ENCODE peak calls at places on chromosome 11, in eight cellular contexts. One of them, this sample, is unnamed.

GRCh38 chr11:12238420-12238819 is 128.0 kb downstream of the MICAL2 start:
- DNase-seq in activated CD4-positive, alpha-beta T cell treated with anti-CD3 and anti-CD28 coated beads, Interleukin-2, amount 10 ng/mL, durations not matched to agents 7 days and 5 days: no peak
- DNase-seq in neural crest cell: no peak
- DNase-seq in neural progenitor cell: no peak
- DNase-seq in A172: no peak
- DNase-seq in H7: no peak
- DNase-seq in HEK293T: no peak
- DNase-seq in amygdala: no peak
- DNase-seq in this sample: no peak

GRCh38 chr11:70498976-70499801 is 100.9 kb downstream of the CTTN start:
- DNase-seq in activated CD4-positive, alpha-beta T cell treated with anti-CD3 and anti-CD28 coated beads, Interleukin-2, amount 10 ng/mL, durations not matched to agents 7 days and 5 days: no peak
- DNase-seq in neural crest cell: no peak
- DNase-seq in neural progenitor cell: no peak
- DNase-seq in A172: no peak
- DNase-seq in H7: no peak
- DNase-seq in HEK293T: no peak
- DNase-seq in amygdala: no peak
- DNase-seq in this sample: no peak

GRCh38 chr11:85822814-85823213 is 11.9 kb upstream of the SYTL2 start:
- DNase-seq in activated CD4-positive, alpha-beta T cell treated with anti-CD3 and anti-CD28 coated beads, Interleukin-2, amount 10 ng/mL, durations not matched to agents 7 days and 5 days: no peak
- DNase-seq in neural crest cell: no peak
- DNase-seq in neural progenitor cell: no peak
- DNase-seq in A172: peak; percentile 50
- DNase-seq in H7: no peak
- DNase-seq in HEK293T: no peak
- DNase-seq in amygdala: no peak
- DNase-seq in this sample: no peak

GRCh38 chr11:72783144-72783910 is 10.5 kb downstream of the STARD10 start:
- DNase-seq in activated CD4-positive, alpha-beta T cell treated with anti-CD3 and anti-CD28 coated beads, Interleukin-2, amount 10 ng/mL, durations not matched to agents 7 days and 5 days: no peak
- DNase-seq in neural crest cell: no peak
- DNase-seq in neural progenitor cell: peak; percentile 1
- DNase-seq in A172: no peak
- DNase-seq in H7: peak; percentile 20
- DNase-seq in HEK293T: no peak
- DNase-seq in amygdala: no peak
- DNase-seq in this sample: no peak

GRCh38 chr11:67996051-67996450 is 7.8 kb downstream of the UNC93B1 start:
- DNase-seq in activated CD4-positive, alpha-beta T cell treated with anti-CD3 and anti-CD28 coated beads, Interleukin-2, amount 10 ng/mL, durations not matched to agents 7 days and 5 days: no peak
- DNase-seq in neural crest cell: no peak
- DNase-seq in neural progenitor cell: no peak
- DNase-seq in A172: no peak
- DNase-seq in H7: peak; percentile 34
- DNase-seq in HEK293T: no peak
- DNase-seq in amygdala: no peak
- DNase-seq in this sample: no peak

GRCh38 chr11:17350455-17351170 is 987 bp upstream of the NCR3LG1 start:
- DNase-seq in activated CD4-positive, alpha-beta T cell treated with anti-CD3 and anti-CD28 coated beads, Interleukin-2, amount 10 ng/mL, durations not matched to agents 7 days and 5 days: no peak
- DNase-seq in neural crest cell: no peak
- DNase-seq in neural progenitor cell: no peak
- DNase-seq in A172: no peak
- DNase-seq in H7: no peak
- DNase-seq in HEK293T: no peak
- DNase-seq in amygdala: no peak
- DNase-seq in this sample: no peak

GRCh38 chr11:30733748-30734147 is 147.6 kb upstream of the MPPED2 start:
- DNase-seq in activated CD4-positive, alpha-beta T cell treated with anti-CD3 and anti-CD28 coated beads, Interleukin-2, amount 10 ng/mL, durations not matched to agents 7 days and 5 days: no peak
- DNase-seq in neural crest cell: no peak
- DNase-seq in neural progenitor cell: no peak
- DNase-seq in A172: no peak
- DNase-seq in H7: no peak
- DNase-seq in HEK293T: no peak
- DNase-seq in amygdala: no peak
- DNase-seq in this sample: no peak

GRCh38 chr11:57140568-57140967 is 41.2 kb upstream of the LRRC55 start:
- DNase-seq in activated CD4-positive, alpha-beta T cell treated with anti-CD3 and anti-CD28 coated beads, Interleukin-2, amount 10 ng/mL, durations not matched to agents 7 days and 5 days: no peak
- DNase-seq in neural crest cell: no peak
- DNase-seq in neural progenitor cell: no peak
- DNase-seq in A172: no peak
- DNase-seq in H7: no peak
- DNase-seq in HEK293T: no peak
- DNase-seq in amygdala: no peak
- DNase-seq in this sample: no peak

GRCh38 chr11:36622431-36623136 is 24.5 kb upstream of the RAG2 start:
- DNase-seq in activated CD4-positive, alpha-beta T cell treated with anti-CD3 and anti-CD28 coated beads, Interleukin-2, amount 10 ng/mL, durations not matched to agents 7 days and 5 days: peak; percentile 19
- DNase-seq in neural crest cell: no peak
- DNase-seq in neural progenitor cell: peak; percentile 9
- DNase-seq in A172: peak; percentile 53
- DNase-seq in H7: no peak
- DNase-seq in HEK293T: peak; percentile 34
- DNase-seq in amygdala: no peak
- DNase-seq in this sample: no peak

GRCh38 chr11:8760896-8761295 is 78.3 kb downstream of the RPL27A start:
- DNase-seq in activated CD4-positive, alpha-beta T cell treated with anti-CD3 and anti-CD28 coated beads, Interleukin-2, amount 10 ng/mL, durations not matched to agents 7 days and 5 days: no peak
- DNase-seq in neural crest cell: no peak
- DNase-seq in neural progenitor cell: no peak
- DNase-seq in A172: no peak
- DNase-seq in H7: no peak
- DNase-seq in HEK293T: no peak
- DNase-seq in amygdala: no peak
- DNase-seq in this sample: peak; percentile 22

GRCh38 chr11:70095541-70096252 is 17.6 kb downstream of the ANO1 start:
- DNase-seq in activated CD4-positive, alpha-beta T cell treated with anti-CD3 and anti-CD28 coated beads, Interleukin-2, amount 10 ng/mL, durations not matched to agents 7 days and 5 days: no peak
- DNase-seq in neural crest cell: no peak
- DNase-seq in neural progenitor cell: no peak
- DNase-seq in A172: peak; percentile 68
- DNase-seq in H7: no peak
- DNase-seq in HEK293T: no peak
- DNase-seq in amygdala: no peak
- DNase-seq in this sample: no peak